ENCODE peak calls at places on chromosomes 4 and X, in five cellular contexts. X, E, I, R and F are unnamed samples.
A peak's percentile ranks its signal among the peaks of the same experiment; 100 is the strongest.

GRCh38 chrX:41837270-41837944 is 85.9 kb downstream of the CASK start:
- DNase-seq in X (no peak), E (no peak), I (no peak), R (no peak), F (no peak)

GRCh38 chr4:118997601-118998000 is 108.9 kb downstream of the SYNPO2 start:
- DNase-seq in X (no peak), E (no peak), I (peak; percentile 78), R (no peak), F (peak; percentile 38)

GRCh38 chr4:139656614-139657486 is 8.8 kb upstream of the MGST2 start:
- DNase-seq in X (peak; percentile 69), E (no peak), I (peak; percentile 78), R (peak; percentile 77), F (peak; percentile 82)

GRCh38 chrX:154436597-154437397 is at the start of gene GDI1:
- DNase-seq in X (peak; percentile 45), E (no peak), I (peak; percentile 22), R (peak; percentile 65), F (peak; percentile 75)

GRCh38 chr4:173420324-173420752 is 21.4 kb upstream of the SCRG1 start:
- DNase-seq in X (no peak), E (no peak), I (peak; percentile 28), R (peak; percentile 38), F (no peak)

GRCh38 chr4:24160358-24160757 is 270.5 kb upstream of the PPARGC1A start:
- DNase-seq in X (no peak), E (no peak), I (no peak), R (no peak), F (peak; percentile 18)

GRCh38 chr4:2934077-2934812 is 29.0 kb downstream of the NOP14 start:
- DNase-seq in X (peak; percentile 67), E (peak; percentile 96), I (peak; percentile 24), R (peak; percentile 95), F (peak; percentile 81)

GRCh38 chr4:158291334-158292055 is 81.2 kb downstream of the TMEM144 start:
- DNase-seq in X (no peak), E (no peak), I (no peak), R (no peak), F (no peak)

GRCh38 chr4:137274404-137274803 is 257.9 kb downstream of the PCDH18 start:
- DNase-seq in X (no peak), E (no peak), I (peak; percentile 38), R (no peak), F (peak; percentile 26)

GRCh38 chrX:100089724-100090123 is 320.3 kb downstream of the PCDH19 start:
- DNase-seq in X (no peak), E (no peak), I (no peak), R (no peak), F (no peak)

GRCh38 chrX:139200793-139201192 is 329.7 kb upstream of the F9 start:
- DNase-seq in X (no peak), E (no peak), I (peak; percentile 1), R (no peak), F (no peak)

GRCh38 chr4:77445846-77446245 is 159.8 kb upstream of the CXCL13 start:
- DNase-seq in X (no peak), E (no peak), I (no peak), R (no peak), F (no peak)

GRCh38 chr4:134935320-134935719 is 733.7 kb upstream of the PABPC4L start:
- DNase-seq in X (no peak), E (no peak), I (no peak), R (peak; percentile 30), F (no peak)

GRCh38 chr4:24791043-24791442 is 4.3 kb upstream of the SOD3 start:
- DNase-seq in X (no peak), E (no peak), I (no peak), R (no peak), F (no peak)

GRCh38 chrX:701673-702072 is 71.1 kb downstream of the SHOX start:
- DNase-seq in X (no peak), E (peak; percentile 72), I (no peak), R (no peak), F (no peak)

GRCh38 chr4:134777626-134778025 is 576.0 kb upstream of the PABPC4L start:
- DNase-seq in X (no peak), E (no peak), I (no peak), R (no peak), F (no peak)

GRCh38 chr4:68906238-68907137 is 45.1 kb downstream of the UGT2A3 start:
- DNase-seq in X (no peak), E (no peak), I (no peak), R (no peak), F (no peak)

GRCh38 chrX:153462291-153462690 is 8.1 kb downstream of the HAUS7 start:
- DNase-seq in X (no peak), E (no peak), I (no peak), R (no peak), F (no peak)

GRCh38 chrX:65253817-65254216 is 277.6 kb upstream of the ZC4H2 start:
- DNase-seq in X (no peak), E (no peak), I (no peak), R (no peak), F (no peak)

GRCh38 chr4:145487626-145488025 is 6.0 kb downstream of the SMAD1 start:
- DNase-seq in X (no peak), E (no peak), I (no peak), R (no peak), F (no peak)

GRCh38 chrX:148380614-148381561 is 119.5 kb upstream of the AFF2 start:
- DNase-seq in X (no peak), E (no peak), I (no peak), R (peak; percentile 86), F (no peak)

GRCh38 chr4:76058888-76059426 is 15.6 kb upstream of the ART3 start:
- DNase-seq in X (no peak), E (no peak), I (no peak), R (peak; percentile 25), F (no peak)

GRCh38 chr4:89829470-89830138 is 7.4 kb downstream of the SNCA start:
- DNase-seq in X (peak; percentile 44), E (no peak), I (no peak), R (peak; percentile 45), F (peak; percentile 39)

GRCh38 chrX:17613979-17614572 is 123.2 kb upstream of the SCML1 start:
- DNase-seq in X (peak; percentile 60), E (no peak), I (peak; percentile 51), R (peak; percentile 1), F (peak; percentile 40)

GRCh38 chr4:74410741-74411140 is 34.2 kb upstream of the AREG start:
- DNase-seq in X (no peak), E (no peak), I (no peak), R (no peak), F (no peak)
- TF ChIP-seq CTCF in X (no peak), E (no peak), I (no peak), R (no peak), F (no peak)

DNA sequence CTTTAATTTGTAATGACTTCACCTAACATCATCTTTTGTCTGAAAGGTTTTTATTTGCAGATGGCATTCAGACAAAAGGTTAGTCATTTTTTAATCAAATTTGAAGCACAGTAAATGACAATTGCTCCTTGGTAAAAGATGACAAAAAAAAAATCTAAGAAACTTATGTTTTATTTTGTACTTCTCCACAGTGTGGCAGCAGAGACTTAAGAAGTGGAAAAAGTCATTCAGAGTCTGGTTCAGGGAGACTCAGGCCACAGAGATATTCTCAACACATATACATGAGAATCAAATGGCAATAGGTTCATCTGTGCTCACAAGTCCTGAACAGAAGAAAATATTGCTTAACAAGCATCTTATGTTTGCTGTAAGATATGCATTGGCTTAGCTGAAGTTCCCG is 436.2 kb downstream of the KCNIP4 start:
- DNase-seq in X (no peak), E (no peak), I (peak; percentile 4), R (peak; percentile 52), F (peak; percentile 54)
- TF ChIP-seq CTCF in X (no peak), E (no peak), I (peak; percentile 30), R (no peak), F (peak; percentile 18)

GRCh38 chr4:151400343-151400742 is 8.6 kb upstream of the FHIP1A start:
- DNase-seq in X (no peak), E (no peak), I (no peak), R (no peak), F (no peak)
- TF ChIP-seq CTCF in X (no peak), E (no peak), I (no peak), R (no peak), F (no peak)

GRCh38 chr4:93764647-93765246 is 63.8 kb upstream of the ATOH1 start:
- DNase-seq in X (no peak), E (no peak), I (peak; percentile 44), R (peak; percentile 51), F (peak; percentile 56)
- TF ChIP-seq CTCF in X (peak; percentile 63), E (no peak), I (peak; percentile 92), R (peak; percentile 44), F (peak; percentile 60)

GRCh38 chr4:5918331-5919030 is 25.6 kb upstream of the CRMP1 start:
- DNase-seq in X (no peak), E (peak; percentile 71), I (no peak), R (no peak), F (no peak)

GRCh38 chr4:5916229-5916628 is 23.3 kb upstream of the CRMP1 start:
- DNase-seq in X (no peak), E (peak; percentile 48), I (no peak), R (no peak), F (no peak)

GRCh38 chr4:5908836-5909235 is 15.9 kb upstream of the CRMP1 start:
- DNase-seq in X (no peak), E (no peak), I (no peak), R (no peak), F (no peak)

DNA sequence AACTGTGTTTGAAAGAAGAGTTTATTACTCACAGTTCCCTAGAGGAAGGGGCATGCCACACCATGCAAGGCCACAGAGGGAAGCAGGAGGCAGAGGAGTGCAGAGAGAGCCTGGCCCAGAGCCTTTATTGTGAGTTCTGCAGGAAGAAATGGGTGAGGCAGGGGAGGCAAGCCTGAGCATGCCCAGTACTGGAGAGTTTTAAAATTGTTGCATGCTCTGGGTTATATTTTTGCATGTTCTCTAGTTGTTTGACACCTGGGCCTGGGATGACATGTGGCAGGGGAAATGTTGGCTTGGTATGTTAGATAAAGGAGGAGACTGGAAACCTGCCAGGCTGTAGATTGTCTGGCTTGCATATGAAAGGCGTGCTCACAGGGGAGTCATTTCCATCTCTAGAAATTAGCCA is 19.7 kb upstream of the CRMP1 start:
- DNase-seq in X (no peak), E (peak; percentile 31), I (no peak), R (no peak), F (no peak)
- TF ChIP-seq CTCF in X (no peak), E (no peak), I (no peak), R (no peak), F (no peak)

GRCh38 chr4:8019396-8020365 is 80.0 kb upstream of the AFAP1 start:
- DNase-seq in X (peak; percentile 54), E (no peak), I (no peak), R (no peak), F (no peak)

GRCh38 chr4:8022767-8023695 is 83.4 kb upstream of the AFAP1 start:
- DNase-seq in X (no peak), E (no peak), I (no peak), R (no peak), F (no peak)

GRCh38 chr4:8024073-8024786 is 84.6 kb upstream of the AFAP1 start:
- DNase-seq in X (no peak), E (no peak), I (no peak), R (no peak), F (no peak)

GRCh38 chr4:8023696-8024033 is 84.0 kb upstream of the AFAP1 start:
- DNase-seq in X (no peak), E (no peak), I (no peak), R (no peak), F (no peak)

GRCh38 chr4:8021796-8022195 is 82.1 kb upstream of the AFAP1 start:
- DNase-seq in X (no peak), E (no peak), I (no peak), R (no peak), F (no peak)
- TF ChIP-seq CTCF in X (no peak), E (no peak), I (peak; percentile 23), R (no peak), F (no peak)